ENCODE peak calls at places on chromosome 5, in nine cellular contexts. U, S, A, W, R, T, E, D and V are unnamed samples.
A peak's percentile ranks its signal among the peaks of the same experiment; 100 is the strongest.

GRCh38 chr5:150642567-150642927 is 2.1 kb downstream of the SYNPO start:
- DNase-seq in S (peak; percentile 85), T (peak; percentile 94), W (no peak), D (peak; percentile 89), U (no peak), R (peak; percentile 94), A (no peak), E (peak; percentile 87), V (no peak)

GRCh38 chr5:140840978-140841962 is at the start of gene PCDHA8:
- DNase-seq in T (no peak), S (no peak), U (no peak), W (no peak), A (no peak), R (peak; percentile 73), D (no peak), E (no peak), V (no peak)

GRCh38 chr5:36552626-36553393 is 53.6 kb upstream of the SLC1A3 start:
- DNase-seq in S (no peak), U (no peak), W (no peak), D (no peak), R (peak; percentile 48), A (no peak), E (no peak), T (no peak), V (no peak)

GRCh38 chr5:134245101-134245604 is 19.3 kb upstream of the PPP2CA start:
- DNase-seq in A (no peak), E (no peak), U (no peak), D (peak; percentile 85), W (no peak), R (peak; percentile 93), T (no peak), S (peak; percentile 75), V (peak; percentile 42)

GRCh38 chr5:115709585-115709984 is 83.7 kb upstream of the TMED7 start:
- DNase-seq in E (no peak), R (no peak), W (no peak), S (no peak), U (no peak), A (no peak), D (no peak), T (no peak), V (no peak)

GRCh38 chr5:69166686-69167487 is at the start of gene CCNB1:
- DNase-seq in R (peak; percentile 97), T (peak; percentile 98), S (peak; percentile 95), W (peak; percentile 100), A (peak; percentile 96), D (peak; percentile 98), E (peak; percentile 98), U (peak; percentile 98), V (peak; percentile 97)

GRCh38 chr5:135993248-135993893 is 35.4 kb upstream of the TGFBI start:
- DNase-seq in W (no peak), A (no peak), D (no peak), U (no peak), R (peak; percentile 26), T (no peak), S (peak; percentile 76), E (no peak), V (no peak)

GRCh38 chr5:136087961-136088871 is 44.4 kb upstream of the SMAD5 start:
- DNase-seq in S (peak; percentile 47), U (peak; percentile 69), E (peak; percentile 86), W (no peak), R (no peak), A (no peak), T (peak; percentile 85), D (peak; percentile 51), V (no peak)

GRCh38 chr5:59673438-59674058 is 220.0 kb downstream of the PDE4D start:
- DNase-seq in E (no peak), A (no peak), T (no peak), U (no peak), S (peak; percentile 72), R (peak; percentile 70), D (peak; percentile 79), W (no peak), V (peak; percentile 16)

GRCh38 chr5:125338804-125339203 is 592.4 kb upstream of the ZNF608 start:
- DNase-seq in A (no peak), R (no peak), D (no peak), W (no peak), T (no peak), U (no peak), S (no peak), E (no peak), V (no peak)

GRCh38 chr5:83636141-83636540 is 84.5 kb downstream of the HAPLN1 start:
- DNase-seq in A (no peak), D (peak; percentile 68), U (no peak), S (peak; percentile 18), W (no peak), R (no peak), T (no peak), E (no peak), V (no peak)

GRCh38 chr5:146816775-146817387 is 61.7 kb downstream of the PPP2R2B start:
- DNase-seq in T (no peak), D (no peak), A (no peak), S (no peak), E (no peak), R (no peak), W (no peak), U (no peak), V (no peak)

GRCh38 chr5:83724001-83724400 is 3.3 kb upstream of the HAPLN1 start:
- DNase-seq in W (no peak), A (no peak), D (peak; percentile 43), T (no peak), R (peak; percentile 37), S (no peak), E (no peak), U (no peak), V (no peak)

GRCh38 chr5:137152616-137153015 is 346.5 kb downstream of the SPOCK1 start:
- DNase-seq in W (no peak), E (no peak), S (no peak), D (no peak), R (no peak), U (no peak), A (no peak), T (no peak), V (no peak)

GRCh38 chr5:9358961-9359686 is 186.8 kb downstream of the SEMA5A start:
- DNase-seq in R (peak; percentile 71), S (peak; percentile 38), E (no peak), D (peak; percentile 87), W (no peak), A (no peak), U (no peak), T (no peak), V (no peak)

GRCh38 chr5:28165116-28165515 is 1126.7 kb upstream of the CDH9 start:
- DNase-seq in R (peak; percentile 42), A (no peak), U (no peak), E (no peak), W (no peak), S (peak; percentile 37), D (peak; percentile 82), T (no peak), V (no peak)

DNA sequence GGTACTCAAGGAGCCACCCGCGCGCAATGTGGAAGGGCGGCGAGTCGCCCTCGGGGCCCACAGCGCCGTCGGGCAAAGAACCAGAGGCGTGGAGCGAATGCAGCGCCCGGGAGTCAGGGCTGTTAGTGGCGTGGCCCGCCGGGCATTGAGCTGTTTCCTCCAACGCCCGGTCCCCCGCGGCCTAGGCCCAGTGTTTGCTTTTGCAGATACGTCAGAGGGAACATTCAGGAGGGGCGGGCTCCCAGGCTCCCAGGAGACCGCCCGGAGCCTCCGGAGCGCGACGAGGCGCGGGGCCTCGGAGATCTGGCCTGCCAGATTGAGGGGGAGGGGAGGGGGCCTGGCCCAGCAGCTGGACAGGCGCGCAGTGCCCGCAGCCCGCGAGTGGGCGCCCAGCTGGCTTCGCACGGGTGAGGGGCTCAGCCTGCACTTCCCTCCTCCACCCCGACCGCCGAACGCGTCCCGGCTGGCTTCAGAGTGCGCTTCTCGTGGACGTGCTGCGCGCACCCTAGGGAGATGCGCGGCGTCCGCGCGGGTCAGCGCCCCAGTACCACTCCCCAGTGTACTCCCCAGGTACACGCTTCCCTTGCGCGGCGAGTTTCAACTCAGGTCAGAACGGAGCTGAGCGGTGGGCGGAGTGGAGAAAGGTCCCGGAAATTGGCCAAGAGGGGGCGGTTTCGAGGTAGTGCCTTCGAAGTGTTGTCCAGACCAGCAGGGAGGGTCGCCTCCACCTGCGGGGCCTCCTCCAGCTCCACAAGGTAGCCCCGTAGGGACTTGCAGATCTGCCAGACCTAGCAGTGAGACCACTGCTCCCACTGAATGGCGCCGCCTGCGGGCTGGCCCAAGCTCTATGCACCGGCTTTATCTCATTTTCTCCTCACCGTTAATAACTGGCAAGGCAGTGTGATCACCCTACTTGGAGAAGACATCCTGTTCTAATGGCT is 130.4 kb downstream of the TMEM174 start:
- DNase-seq in R (no peak), T (no peak), D (peak; percentile 53), A (peak; percentile 48), E (peak; percentile 70), U (peak; percentile 65), W (no peak), S (peak; percentile 36), V (peak; percentile 60)
- TF ChIP-seq CTCF in R (no peak), T (no peak), D (peak; percentile 65), A (peak; percentile 59), E (no peak), U (no peak), W (no peak), S (peak; percentile 10), V (peak; percentile 31)

GRCh38 chr5:138789771-138790242 is 36.6 kb downstream of the CTNNA1 start:
- DNase-seq in A (no peak), S (peak; percentile 57), E (no peak), R (no peak), W (peak; percentile 68), U (no peak), D (peak; percentile 59), T (no peak), V (peak; percentile 7)
- TF ChIP-seq CTCF in A (peak; percentile 69), S (peak; percentile 16), E (peak; percentile 45), R (no peak), W (peak; percentile 42), U (peak; percentile 16), D (peak; percentile 62), T (no peak), V (peak; percentile 59)

GRCh38 chr5:10685103-10685502 is 75.9 kb downstream of the DAP start:
- DNase-seq in W (peak; percentile 64), U (no peak), T (no peak), E (no peak), R (no peak), D (no peak), A (no peak), S (no peak), V (no peak)

GRCh38 chr5:10686890-10687289 is 74.1 kb downstream of the DAP start:
- DNase-seq in U (no peak), A (no peak), E (no peak), T (no peak), W (no peak), R (no peak), D (no peak), S (no peak), V (no peak)

GRCh38 chr5:10682801-10683525 is 78.1 kb downstream of the DAP start:
- DNase-seq in A (no peak), T (no peak), S (no peak), D (no peak), R (no peak), E (no peak), U (no peak), W (no peak), V (no peak)

GRCh38 chr5:10682429-10682746 is 78.6 kb downstream of the DAP start:
- DNase-seq in E (no peak), A (no peak), W (no peak), T (no peak), U (no peak), D (no peak), R (no peak), S (no peak), V (no peak)

GRCh38 chr5:10684303-10685086 is 76.5 kb downstream of the DAP start:
- DNase-seq in U (no peak), T (no peak), D (no peak), S (no peak), W (no peak), R (no peak), E (no peak), A (no peak), V (no peak)
- TF ChIP-seq CTCF in U (no peak), T (no peak), D (no peak), S (no peak), W (no peak), R (no peak), E (no peak), A (no peak), V (no peak)

GRCh38 chr5:92518318-92518913 is 1062.6 kb downstream of the NR2F1-AS1 start:
- DNase-seq in W (peak; percentile 52), D (peak; percentile 80), E (peak; percentile 11), T (no peak), R (peak; percentile 58), S (peak; percentile 67), U (no peak), A (no peak), V (peak; percentile 3)
- TF ChIP-seq CTCF in W (peak; percentile 45), D (peak; percentile 80), E (peak; percentile 71), T (no peak), R (peak; percentile 73), S (peak; percentile 63), U (peak; percentile 31), A (peak; percentile 57), V (peak; percentile 58)